ENCODE peak calls at places on chromosomes 3 and 15, in four cellular contexts. U is GM12878, Z is HepG2, H is NT2/D1. B is an unnamed sample.

GRCh38 chr3:72300621-72301020 is 515.7 kb upstream of the PROK2 start:
- DNase-seq in H (no peak), Z (no peak), U (no peak), B (no peak)

GRCh38 chr15:99106417-99107220 is 1.7 kb downstream of the SYNM start:
- DNase-seq in Z (no peak), U (no peak), H (no peak), B (no peak)

GRCh38 chr15:37900286-37901221 is 33.9 kb upstream of the TMCO5A start:
- DNase-seq in U (no peak), Z (no peak), H (no peak), B (no peak)

GRCh38 chr3:167929937-167930336 is 165.8 kb downstream of the GOLIM4 start:
- DNase-seq in H (no peak), Z (no peak), U (no peak), B (no peak)

GRCh38 chr3:176286456-176287115 is 910.7 kb downstream of the TBL1XR1 start:
- DNase-seq in U (no peak), H (no peak), Z (no peak), B (no peak)

GRCh38 chr15:57897870-57898269 is 167.6 kb downstream of the ALDH1A2 start:
- DNase-seq in U (no peak), Z (no peak), H (no peak), B (no peak)

GRCh38 chr15:55834331-55834730 is 91.4 kb upstream of the PRTG start:
- DNase-seq in U (no peak), H (no peak), Z (no peak), B (no peak)

GRCh38 chr15:25739687-25740121 is 123.4 kb downstream of the ATP10A start:
- DNase-seq in Z (no peak), U (peak; percentile 12), H (peak; percentile 9), B (no peak)

GRCh38 chr3:42815826-42816225 is 6.6 kb downstream of the ACKR2 start:
- DNase-seq in Z (no peak), H (no peak), U (no peak), B (no peak)

GRCh38 chr3:43307649-43308048 is 21.3 kb downstream of the SNRK start:
- DNase-seq in Z (no peak), H (no peak), U (no peak), B (no peak)

GRCh38 chr15:99454941-99455795 is 110.6 kb upstream of the MEF2A start:
- DNase-seq in Z (peak; percentile 49), U (no peak), H (no peak), B (no peak)

DNA sequence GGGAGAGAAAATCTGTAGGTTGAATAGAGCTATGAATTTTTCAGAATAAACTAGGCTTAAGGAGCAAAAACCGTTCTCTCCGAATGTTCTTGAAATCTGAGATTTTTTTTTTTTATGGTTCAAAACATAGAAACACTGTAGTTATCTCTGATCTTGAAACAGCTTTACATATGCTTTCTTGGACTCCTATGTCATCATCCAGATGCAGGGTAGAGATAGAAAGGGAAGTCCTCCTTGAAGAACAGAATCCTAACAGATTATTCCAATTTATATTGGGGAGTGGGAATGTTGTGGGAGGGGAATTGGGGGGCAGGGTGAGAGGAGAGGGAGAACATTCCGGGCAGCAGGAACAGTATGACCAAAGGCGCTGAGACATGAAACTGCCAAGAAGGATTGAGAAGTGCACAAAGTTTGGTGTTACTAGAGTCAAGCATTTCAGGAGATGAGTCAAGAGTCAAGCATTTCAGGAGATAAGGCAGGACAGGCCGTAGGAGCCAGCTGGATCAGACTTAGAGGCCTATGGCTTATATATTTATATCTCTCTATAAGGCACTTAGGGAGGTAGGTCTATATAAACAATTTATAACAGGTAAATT is 21.9 kb upstream of the ST3GAL6 start:
- DNase-seq in H (no peak), Z (peak; percentile 27), U (no peak), B (no peak)
- TF ChIP-seq SUZ12 in H (no peak), Z (no peak), U (no peak), B (no peak)

GRCh38 chr3:187958432-187959003 is 195.4 kb upstream of the LPP start:
- DNase-seq in H (no peak), U (no peak), Z (no peak), B (no peak)

GRCh38 chr3:187954486-187955075 is 199.4 kb upstream of the LPP start:
- DNase-seq in Z (no peak), U (no peak), H (no peak), B (no peak)

GRCh38 chr3:187957209-187957981 is 196.6 kb upstream of the LPP start:
- DNase-seq in Z (no peak), H (no peak), U (no peak), B (no peak)

GRCh38 chr3:187952849-187953248 is 201.1 kb upstream of the LPP start:
- DNase-seq in U (no peak), Z (no peak), H (no peak), B (no peak)

GRCh38 chr3:187955076-187955952 is 198.6 kb upstream of the LPP start:
- DNase-seq in H (no peak), Z (peak; percentile 45), U (no peak), B (no peak)
- TF ChIP-seq SUZ12 in H (no peak), Z (no peak), U (no peak), B (no peak)

DNA sequence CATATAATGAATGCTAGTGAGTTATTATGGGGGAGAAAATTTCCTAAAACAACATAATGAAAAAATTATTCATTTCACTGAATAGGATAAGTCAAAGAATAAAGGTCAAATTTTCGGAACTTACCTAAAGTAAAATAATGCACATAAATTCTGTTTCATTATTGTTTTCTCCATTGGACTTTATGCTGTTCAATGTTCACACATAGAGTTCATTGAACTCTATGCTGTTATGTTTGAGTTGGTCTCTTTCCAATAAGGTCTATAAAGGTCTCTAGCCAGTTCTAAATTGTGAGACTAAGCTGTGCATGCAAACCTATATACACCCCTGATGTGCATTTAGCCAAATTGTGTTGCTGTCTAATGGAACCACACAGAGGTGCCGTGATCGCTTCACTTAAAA is 28.5 kb upstream of the STT3B start:
- DNase-seq in U (no peak), H (no peak), Z (peak; percentile 5), B (no peak)
- TF ChIP-seq SUZ12 in U (no peak), H (no peak), Z (no peak), B (no peak)

DNA sequence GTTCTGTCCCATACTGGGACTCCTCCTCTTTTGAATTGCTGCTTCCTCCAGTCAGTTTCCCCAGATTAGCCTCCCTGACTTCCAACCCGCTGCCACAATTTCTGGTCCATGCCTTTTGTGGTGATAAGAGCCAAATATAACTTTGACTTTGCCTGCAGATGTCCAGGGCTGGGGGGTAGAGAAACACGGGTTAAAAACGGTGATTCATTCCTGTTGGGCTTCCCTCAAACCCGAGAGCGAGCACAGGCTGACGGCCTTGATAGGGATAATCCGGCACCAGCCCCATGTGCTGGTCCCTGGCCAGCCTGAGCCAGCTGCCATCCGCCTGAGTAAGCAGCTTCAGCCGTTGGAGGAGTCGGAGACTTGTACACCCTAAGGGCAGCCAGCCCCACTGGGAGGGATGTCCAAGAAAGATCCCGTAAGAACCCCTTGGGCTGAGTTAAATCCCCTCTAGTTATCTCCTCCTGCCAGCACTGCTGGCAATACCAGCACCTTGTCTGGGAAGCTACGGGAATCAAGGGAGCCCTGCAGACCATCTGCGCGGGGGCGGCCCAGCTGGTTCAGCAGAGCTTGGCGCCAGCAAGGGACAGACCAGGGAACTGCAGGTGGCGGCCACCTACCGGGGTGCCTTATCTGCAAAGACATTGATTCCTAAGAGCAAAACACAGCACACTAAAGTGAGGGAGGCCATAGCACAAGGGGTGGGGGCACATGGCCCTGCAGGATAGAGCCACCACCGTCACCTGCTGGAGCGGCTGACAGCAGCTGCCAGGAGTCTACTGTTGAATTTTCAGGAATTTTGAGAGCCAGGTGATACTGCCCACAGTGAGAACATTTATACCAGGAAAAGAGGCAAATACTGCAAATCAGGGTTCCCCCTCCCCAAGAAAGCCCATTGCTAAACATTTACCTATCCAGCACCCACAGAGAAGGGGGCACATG is 18.1 kb downstream of the CSPG4 start:
- DNase-seq in H (no peak), U (no peak), Z (peak; percentile 35), B (peak; percentile 67)
- TF ChIP-seq SUZ12 in H (no peak), U (no peak), Z (no peak), B (no peak)

B was measured in HEK293T.